ENCODE peak calls at places on chromosome 4, in five cellular contexts. Q, B, U, A and X are unnamed samples.
A peak's percentile ranks its signal among the peaks of the same experiment; 100 is the strongest.

GRCh38 chr4:6273661-6273990 is 4.0 kb downstream of the WFS1 start:
- DNase-seq in B (no peak), A (no peak), U (no peak), Q (no peak), X (peak; percentile 43)

GRCh38 chr4:159719531-159719930 is 616.7 kb downstream of the RAPGEF2 start:
- DNase-seq in B (no peak), Q (no peak), U (no peak), A (no peak), X (no peak)

GRCh38 chr4:8245879-8246833 is 23.4 kb upstream of the HTRA3 start:
- DNase-seq in U (no peak), B (no peak), Q (no peak), A (no peak), X (no peak)

GRCh38 chr4:168432419-168433146 is 47.7 kb downstream of the DDX60L start:
- DNase-seq in B (no peak), Q (no peak), U (no peak), A (peak; percentile 29), X (no peak)

GRCh38 chr4:107896651-107897050 is 34.7 kb upstream of the CYP2U1 start:
- DNase-seq in Q (no peak), U (no peak), B (no peak), A (no peak), X (no peak)

GRCh38 chr4:8297691-8298485 is 28.3 kb downstream of the HTRA3 start:
- DNase-seq in Q (no peak), B (no peak), U (no peak), A (no peak), X (no peak)

GRCh38 chr4:148164529-148164928 is 277.7 kb downstream of the NR3C2 start:
- DNase-seq in B (no peak), U (no peak), A (no peak), Q (no peak), X (no peak)

GRCh38 chr4:38387819-38388218 is 276.2 kb upstream of the KLF3 start:
- DNase-seq in Q (no peak), B (no peak), U (no peak), A (no peak), X (no peak)

DNA sequence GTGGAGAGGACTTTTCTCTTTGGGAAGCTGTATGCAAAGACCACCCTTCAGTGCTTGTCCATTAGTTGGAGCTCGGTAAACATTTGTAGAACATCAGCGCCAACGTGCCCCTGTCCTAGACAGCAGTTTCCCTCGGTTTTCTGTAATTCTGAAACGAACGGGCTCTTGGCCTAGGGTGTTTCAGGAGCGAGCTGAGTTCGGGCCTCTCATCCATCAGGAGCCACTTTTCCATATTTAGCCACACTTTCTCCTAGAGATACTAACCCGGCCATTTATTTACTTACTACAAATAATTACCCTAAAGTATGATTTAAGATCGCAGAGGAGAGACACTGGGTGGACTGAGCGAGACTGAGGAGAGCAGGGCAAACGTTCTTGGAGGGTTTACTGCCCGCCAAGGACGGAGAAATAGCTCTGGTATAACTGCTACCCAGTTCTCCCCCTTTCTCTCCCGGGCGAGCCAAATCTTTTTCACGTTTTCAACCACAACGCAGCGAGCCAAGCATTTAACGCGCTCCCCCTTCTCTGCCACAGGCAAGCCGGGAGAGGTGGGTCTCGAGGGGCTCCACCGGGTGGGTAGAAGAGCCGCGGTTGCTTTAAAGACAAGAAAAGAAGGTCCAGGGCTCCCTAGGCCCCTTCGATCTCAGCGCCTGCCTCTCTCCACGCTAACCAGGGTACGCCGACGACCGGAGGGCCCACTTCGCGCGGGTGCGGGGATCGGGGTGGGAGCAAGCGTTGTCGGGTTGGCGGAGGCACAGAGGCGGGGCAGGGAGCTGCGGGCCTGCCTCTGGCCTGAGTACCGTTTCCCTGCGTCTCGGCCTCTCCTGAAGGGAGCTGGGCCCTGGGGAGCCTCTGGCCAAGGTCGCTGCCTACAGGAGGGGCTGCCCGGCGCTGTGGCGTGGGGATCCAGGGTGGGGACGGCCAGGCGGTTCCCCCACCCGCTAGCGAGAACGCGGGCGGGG is 10.8 kb upstream of the PITX2 start:
- DNase-seq in A (no peak), Q (peak; percentile 55), U (no peak), B (no peak), X (no peak)
- H3K9me3 ChIP-seq in A (no peaks in the 10 kb centered on the region), Q (no peaks in the 10 kb centered on the region), U (no peaks in the 10 kb centered on the region), B (no peaks in the 10 kb centered on the region), X (peaks cover 2% of the 10 kb centered on the region)

GRCh38 chr4:139969635-139970266 is 184.2 kb downstream of the MAML3 start:
- DNase-seq in B (no peak), A (no peak), Q (no peak), U (no peak), X (no peak)
- H3K27me3 ChIP-seq in B (no peaks in the 10 kb centered on the region), A (no peaks in the 10 kb centered on the region), Q (peaks cover 62% of the 10 kb centered on the region), U (no peaks in the 10 kb centered on the region), X (no peaks in the 10 kb centered on the region)

GRCh38 chr4:174317531-174317930 is 33.8 kb downstream of the CEP44 start:
- DNase-seq in B (peak; percentile 5), A (peak; percentile 66), U (no peak), Q (no peak), X (peak; percentile 26)

GRCh38 chr4:174320501-174321199 is 36.9 kb downstream of the CEP44 start:
- DNase-seq in B (no peak), A (peak; percentile 44), Q (peak; percentile 1), U (no peak), X (no peak)

GRCh38 chr4:174316954-174317353 is 33.2 kb downstream of the CEP44 start:
- DNase-seq in U (no peak), A (no peak), Q (no peak), B (peak; percentile 44), X (no peak)

GRCh38 chr4:174316546-174316945 is 32.8 kb downstream of the CEP44 start:
- DNase-seq in U (no peak), B (peak; percentile 29), A (no peak), Q (no peak), X (no peak)

GRCh38 chr4:174318829-174319764 is 35.4 kb downstream of the CEP44 start:
- DNase-seq in Q (peak; percentile 40), U (no peak), B (peak; percentile 50), A (peak; percentile 45), X (peak; percentile 70)
- H3K9ac ChIP-seq in Q (no peak overlapping the region), U (no peak overlapping the region), B (no peak overlapping the region), A (no peak overlapping the region), X (no peak overlapping the region)

GRCh38 chr4:182201871-182202270 is 41.3 kb upstream of the TENM3 start:
- DNase-seq in B (no peak), U (no peak), A (no peak), Q (no peak), X (no peak)
- H3K9me3 ChIP-seq in B (no peaks in the 10 kb centered on the region), U (no peaks in the 10 kb centered on the region), A (no peaks in the 10 kb centered on the region), Q (no peaks in the 10 kb centered on the region), X (no peaks in the 10 kb centered on the region)

DNA sequence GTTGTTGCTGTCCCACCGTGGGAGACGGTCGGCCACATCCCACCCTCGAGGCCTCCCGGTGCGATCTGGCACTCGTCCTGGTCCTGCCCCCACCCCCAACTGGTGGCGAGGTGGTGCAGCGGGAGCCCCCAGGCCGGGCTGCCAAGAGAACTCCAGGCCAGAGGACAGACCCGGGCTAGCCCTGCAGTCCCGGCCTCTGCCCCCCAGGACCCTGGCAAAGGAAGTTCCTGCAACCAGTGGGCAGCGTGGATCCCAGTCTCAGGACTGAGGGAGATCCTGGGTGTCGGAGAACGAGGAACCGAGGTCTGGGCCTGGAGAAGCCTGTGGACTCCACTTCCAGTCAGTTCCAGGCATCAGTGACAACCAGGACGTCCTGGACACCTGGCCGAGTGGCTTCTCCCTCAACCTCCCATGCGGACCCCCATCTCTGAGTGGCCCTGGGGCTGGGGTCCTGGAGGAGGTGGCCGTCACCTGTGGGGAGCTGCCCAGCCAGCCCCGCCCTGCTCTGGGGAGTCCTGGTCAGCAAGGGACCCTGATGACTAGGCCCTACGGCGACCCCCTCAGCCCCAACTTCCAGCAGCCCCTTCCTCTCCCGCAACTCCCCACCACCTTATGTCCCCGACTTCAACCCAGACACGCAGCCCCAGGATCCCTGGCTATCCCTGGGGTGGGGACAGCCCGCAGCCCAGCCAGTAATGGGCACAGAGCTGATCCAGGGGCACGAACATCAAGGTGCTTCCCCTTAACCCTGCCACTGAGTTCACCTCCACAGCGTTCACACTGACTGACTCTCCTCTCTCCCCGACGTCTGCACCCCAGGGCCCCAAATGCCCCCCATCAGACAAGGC is 53.6 kb upstream of the NKX1-1 start:
- DNase-seq in B (no peak), Q (no peak), A (no peak), U (no peak), X (no peak)
- H3K27me3 ChIP-seq in B (peaks cover 59% of the 10 kb centered on the region), Q (peaks cover 14% of the 10 kb centered on the region), A (peaks cover 10% of the 10 kb centered on the region), U (peaks cover 12% of the 10 kb centered on the region), X (peaks cover 68% of the 10 kb centered on the region)

DNA sequence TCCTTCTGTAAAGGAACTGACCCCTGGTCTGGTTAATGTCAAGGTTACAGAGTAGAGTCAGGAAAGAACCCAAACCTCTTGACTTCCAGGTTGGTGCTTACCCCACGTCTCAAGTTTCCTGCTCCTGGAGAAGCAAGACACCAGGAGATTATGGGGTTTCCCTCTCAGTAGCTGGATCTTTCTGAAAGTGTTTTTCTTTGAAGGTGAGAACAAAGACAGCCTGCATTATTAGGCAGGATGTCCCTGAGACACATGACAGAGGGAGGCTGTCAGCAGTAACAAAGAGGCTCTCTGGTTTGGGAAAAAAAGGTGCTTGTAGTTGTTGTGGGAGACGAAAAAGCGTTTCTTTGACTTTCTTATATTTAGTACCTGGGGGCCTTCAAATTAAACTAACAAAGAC is 44.7 kb upstream of the IGFBP7 start:
- DNase-seq in B (no peak), A (no peak), U (no peak), Q (no peak), X (no peak)
- H3K9ac ChIP-seq in B (no peak overlapping the region), A (no peak overlapping the region), U (no peak overlapping the region), Q (no peak overlapping the region), X (no peak overlapping the region)

GRCh38 chr4:71906096-71906495 is 122.2 kb upstream of the GC start:
- DNase-seq in U (no peak), B (no peak), Q (no peak), A (no peak), X (no peak)
- H3K9me3 ChIP-seq in U (no peaks in the 10 kb centered on the region), B (no peaks in the 10 kb centered on the region), Q (no peaks in the 10 kb centered on the region), A (no peaks in the 10 kb centered on the region), X (no peaks in the 10 kb centered on the region)

GRCh38 chr4:1003271-1004070 is 8.0 kb upstream of the FGFRL1 start:
- DNase-seq in U (no peak), Q (peak; percentile 62), B (no peak), A (no peak), X (no peak)
- H3K27me3 ChIP-seq in U (peaks cover 63% of the 10 kb centered on the region), Q (peaks cover 100% of the 10 kb centered on the region), B (peaks cover 29% of the 10 kb centered on the region), A (peaks cover 31% of the 10 kb centered on the region), X (peaks cover 16% of the 10 kb centered on the region)

GRCh38 chr4:4860381-4860802 is 927 bp downstream of the MSX1 start:
- DNase-seq in B (no peak), Q (no peak), U (no peak), A (peak; percentile 23), X (peak; percentile 59)
- H3K9ac ChIP-seq in B (peak overlapping the region; percentile 78), Q (no peak overlapping the region), U (no peak overlapping the region), A (peak overlapping the region; percentile 38), X (peak overlapping the region; percentile 89)

GRCh38 chr4:178138491-178138890 is 696.3 kb upstream of the AGA start:
- DNase-seq in B (no peak), Q (no peak), U (no peak), A (no peak), X (no peak)
- H3K9me3 ChIP-seq in B (peaks cover under 1% of the 10 kb centered on the region), Q (no peaks in the 10 kb centered on the region), U (no peaks in the 10 kb centered on the region), A (peaks cover 2% of the 10 kb centered on the region), X (peaks cover 6% of the 10 kb centered on the region)